ENCODE peak calls at places on chromosome 15, in seven cellular contexts. G is transverse colon, J is body of pancreas, Q is HCT116, V is endothelial cell of umbilical vein, P is IMR-90, A is right lobe of liver. N is an unnamed sample. For H3K36me3, the result is how much of the 10 kb centered on the place peaks cover.

GRCh38 chr15:73051402-73051810 is 857 bp upstream of the NEO1 start:
- DNase-seq in G (peak), J (peak), Q (no peak), V (no peak), P (no peak), A (peak), N (peak)

GRCh38 chr15:32682569-32682968 is 35.2 kb upstream of the GREM1 start:
- DNase-seq in G (no peak), J (no peak), Q (no peak), V (no peak), P (peak), A (no peak), N (no peak)

GRCh38 chr15:93072011-93072410 is 17.0 kb downstream of the RGMA start:
- DNase-seq in G (no peak), J (peak), Q (no peak), V (no peak), P (peak), A (no peak), N (no peak)

GRCh38 chr15:42921049-42921731 is 612 bp upstream of the TTBK2 start:
- DNase-seq in G (peak), J (peak), Q (no peak), V (peak), P (peak), A (peak), N (peak)

GRCh38 chr15:27869697-27870281 is 229.3 kb downstream of the OCA2 start:
- DNase-seq in G (no peak), J (no peak), Q (no peak), V (no peak), P (no peak), A (no peak), N (no peak)

GRCh38 chr15:25703726-25704125 is 159.4 kb downstream of the ATP10A start:
- DNase-seq in G (no peak), J (no peak), Q (no peak), V (no peak), P (no peak), A (no peak), N (no peak)

GRCh38 chr15:63135281-63135680 is 13.6 kb downstream of the LACTB start:
- DNase-seq in G (no peak), J (no peak), Q (no peak), V (no peak), P (peak), A (no peak), N (no peak)

GRCh38 chr15:37096878-37097568 is 3.3 kb downstream of the MEIS2 start:
- DNase-seq in G (no peak), J (no peak), Q (no peak), V (peak), P (peak), A (no peak), N (peak)

GRCh38 chr15:85540085-85540797 is 159.8 kb downstream of the AKAP13 start:
- DNase-seq in G (no peak), J (no peak), Q (no peak), V (no peak), P (no peak), A (no peak), N (no peak)
- TF ChIP-seq POLR2A in G (no peak), J (no peak), Q (no peak), V (no peak), P (no peak), A (no peak), N (no peak)

DNA sequence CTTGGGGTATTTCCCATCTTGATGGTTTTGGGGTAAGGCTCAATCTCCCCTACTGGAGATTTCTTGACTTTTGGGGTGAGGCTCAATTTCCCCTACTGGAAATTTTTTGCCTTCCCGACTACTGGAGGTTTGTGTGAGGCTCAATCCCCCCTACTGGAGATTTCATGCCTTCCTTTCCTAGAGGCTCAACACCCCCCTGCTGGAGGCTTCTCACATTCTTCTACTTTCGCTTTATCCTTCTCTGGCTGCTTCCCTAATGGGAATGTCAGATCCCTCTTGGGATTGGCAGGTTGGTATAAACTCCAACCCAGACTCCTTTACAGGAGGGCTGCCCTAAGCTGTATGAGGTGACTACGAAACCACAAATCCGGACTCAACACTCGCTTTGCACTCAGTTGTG is 49.2 kb downstream of the KATNBL1 start:
- DNase-seq in G (no peak), J (no peak), Q (no peak), V (no peak), P (no peak), A (no peak), N (no peak)
- H3K36me3 ChIP-seq in G (under half), J (under half), Q (under half), V (under half), P (under half), A (under half), N (under half)

GRCh38 chr15:45141386-45141785 is 11.6 kb downstream of the DUOX1 start:
- DNase-seq in G (no peak), J (no peak), Q (no peak), V (no peak), P (no peak), A (no peak), N (no peak)

GRCh38 chr15:45144775-45145174 is 15.0 kb downstream of the DUOX1 start:
- DNase-seq in G (no peak), J (no peak), Q (no peak), V (no peak), P (no peak), A (no peak), N (no peak)

GRCh38 chr15:45143946-45144345 is 14.2 kb downstream of the DUOX1 start:
- DNase-seq in G (no peak), J (no peak), Q (no peak), V (no peak), P (no peak), A (no peak), N (no peak)

GRCh38 chr15:45140851-45141250 is 11.1 kb downstream of the DUOX1 start:
- DNase-seq in G (no peak), J (no peak), Q (no peak), V (no peak), P (no peak), A (no peak), N (no peak)

DNA sequence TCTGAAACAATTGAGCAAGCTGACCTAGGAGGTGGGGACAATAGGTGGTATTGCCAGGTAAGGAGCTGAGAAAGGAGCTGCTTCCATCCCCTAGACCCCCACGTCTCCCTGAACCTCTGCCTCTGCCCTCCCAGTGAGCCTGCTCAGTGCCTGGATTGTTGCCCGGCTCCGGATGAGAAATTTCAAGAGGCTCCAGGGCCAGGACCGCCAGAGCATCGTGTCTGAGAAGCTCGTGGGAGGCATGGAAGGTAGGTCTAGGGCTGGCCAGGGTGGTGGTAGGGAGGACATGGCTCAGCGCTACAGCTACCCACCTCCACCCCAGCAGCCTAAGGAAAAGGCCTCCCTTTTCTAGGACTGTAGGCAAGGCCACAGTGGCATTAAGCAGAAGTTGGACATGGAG is 13.3 kb downstream of the DUOX1 start:
- DNase-seq in G (no peak), J (no peak), Q (no peak), V (no peak), P (no peak), A (no peak), N (no peak)
- TF ChIP-seq CTCF in G (no peak), J (no peak), Q (no peak), V (no peak), P (no peak), A (no peak), N (no peak)

GRCh38 chr15:100081454-100081853 is 260.3 kb downstream of the ADAMTS17 start:
- DNase-seq in G (no peak), J (peak), Q (no peak), V (no peak), P (no peak), A (no peak), N (no peak)
- TF ChIP-seq POLR2A in G (no peak), J (no peak), Q (no peak), V (no peak), P (no peak), A (no peak), N (no peak)

DNA sequence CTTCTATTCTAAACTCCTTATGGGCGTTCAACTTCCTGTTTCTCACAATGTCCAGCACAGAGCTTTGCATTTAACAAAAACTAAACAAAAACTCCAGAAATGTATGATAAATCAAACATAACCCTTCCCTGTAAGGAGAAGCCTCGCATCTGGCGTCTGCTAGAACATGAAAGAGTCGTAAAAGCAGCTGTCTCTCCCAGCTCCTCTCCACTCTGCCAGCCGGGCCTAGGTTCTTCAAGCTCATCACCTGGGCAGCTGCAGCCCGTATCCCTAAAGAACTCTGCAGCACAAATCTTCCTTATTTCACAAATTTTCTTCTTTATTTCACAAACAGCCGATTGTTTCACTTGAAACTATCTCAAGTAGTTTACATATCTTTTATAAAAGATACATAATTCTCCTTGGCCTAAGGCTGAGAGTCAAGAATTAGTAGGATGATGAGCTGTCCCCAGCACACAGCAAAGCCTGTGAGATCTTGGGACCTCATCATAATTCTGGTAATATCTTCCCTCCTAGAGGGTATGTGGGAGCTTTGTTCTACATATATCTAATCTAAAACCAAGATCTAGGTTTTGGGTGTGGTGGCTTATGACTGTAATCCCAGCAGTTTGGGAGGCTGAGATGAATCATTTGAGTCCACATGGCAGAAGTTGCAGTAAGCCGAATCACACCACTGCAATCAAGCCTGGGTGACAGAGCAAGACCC is 35.3 kb downstream of the ANXA2 start:
- DNase-seq in G (no peak), J (no peak), Q (no peak), V (no peak), P (peak), A (no peak), N (no peak)
- H3K36me3 ChIP-seq in G (under half), J (under half), Q (under half), V (half or more), P (under half), A (under half), N (under half)

DNA sequence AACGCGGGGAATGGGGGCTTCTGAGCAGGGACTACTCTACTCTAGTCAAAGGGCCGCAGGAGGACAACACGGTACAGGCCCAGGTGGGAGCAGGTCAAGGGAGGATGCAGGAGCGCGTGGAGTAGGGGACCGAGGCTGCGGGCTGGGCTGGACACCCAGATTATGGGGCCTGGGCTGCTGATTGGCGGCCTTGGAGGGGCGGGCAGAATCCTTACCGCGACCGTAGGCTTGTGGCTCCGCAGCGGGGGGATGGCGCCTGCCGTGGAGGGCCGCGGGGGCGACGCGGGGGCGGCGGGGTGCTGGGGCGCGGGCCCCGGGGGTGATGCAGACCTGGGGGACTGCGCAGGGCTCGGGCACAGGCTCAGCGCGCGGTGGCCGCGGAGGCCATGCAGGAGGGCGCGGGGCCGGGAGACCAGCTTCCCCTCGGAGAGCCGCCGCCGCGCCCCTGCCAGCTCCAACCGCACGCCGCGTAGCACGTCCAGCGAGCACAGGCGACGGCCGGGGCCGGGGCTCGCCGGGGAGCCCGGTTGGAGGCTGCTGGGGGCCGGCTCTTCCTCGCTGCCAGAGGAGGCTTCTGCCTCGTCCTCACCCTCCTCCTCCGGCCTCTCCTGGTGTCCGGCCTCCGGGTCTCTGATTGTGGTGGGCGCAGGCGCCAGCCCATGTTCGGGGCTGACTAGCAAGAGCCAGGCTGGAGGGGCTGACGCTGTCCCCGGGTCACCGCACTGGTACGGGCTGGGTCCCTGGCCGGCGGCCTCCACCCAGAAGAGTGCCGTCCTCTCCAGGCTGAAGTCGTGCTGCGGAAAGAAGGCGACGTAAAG is 12.9 kb downstream of the UBAP1L start:
- DNase-seq in G (no peak), J (no peak), Q (no peak), V (no peak), P (no peak), A (no peak), N (no peak)
- TF ChIP-seq CTCF in G (no peak), J (no peak), Q (no peak), V (no peak), P (no peak), A (no peak), N (no peak)

GRCh38 chr15:99930696-99931095 is 197.5 kb upstream of the LYSMD4 start:
- DNase-seq in G (no peak), J (no peak), Q (no peak), V (no peak), P (no peak), A (no peak), N (no peak)
- TF ChIP-seq POLR2A in G (no peak), J (no peak), Q (no peak), V (no peak), P (no peak), A (no peak), N (no peak)